ENCODE peak calls at places on chromosome 10, in ten cellular contexts. G is HuH-7.5; R is EL; U is caudate nucleus; C is amniotic epithelial cell; P is hepatic stellate cell; A is activated CD4-positive, alpha-beta T cell treated with anti-CD3 and anti-CD28 coated beads, Interleukin-2, amount 50 U/mL, for 48 hours; D is type B pancreatic cell; W is AML-193; M is NCI-H1417. L is an unnamed sample.

GRCh38 chr10:113665352-113665751 is 1.5 kb upstream of the NRAP start:
- DNase-seq in W (no peak), P (no peak), G (no peak), M (no peak), C (no peak), D (no peak), U (no peak), A (no peak), R (no peak), L (no peak)

GRCh38 chr10:57880441-57881301 is 387.0 kb downstream of the IPMK start:
- DNase-seq in D (no peak), C (peak; percentile 27), R (peak; percentile 6), U (no peak), M (no peak), W (no peak), A (no peak), P (no peak), G (no peak), L (no peak)

GRCh38 chr10:114384181-114384580 is 20.1 kb downstream of the AFAP1L2 start:
- DNase-seq in M (no peak), G (no peak), D (no peak), W (no peak), R (no peak), C (no peak), U (no peak), A (no peak), P (no peak), L (no peak)

GRCh38 chr10:30557884-30558283 is 71.7 kb downstream of the LYZL2 start:
- DNase-seq in R (peak; percentile 55), P (no peak), C (peak; percentile 94), D (no peak), G (peak; percentile 37), W (peak; percentile 10), M (no peak), A (no peak), U (no peak), L (peak; percentile 41)

GRCh38 chr10:45375716-45376231 is 1.8 kb downstream of the ALOX5 start:
- DNase-seq in P (no peak), R (no peak), D (no peak), W (peak; percentile 62), M (no peak), U (no peak), A (no peak), G (no peak), C (no peak), L (no peak)

GRCh38 chr10:61961278-61961677 is 59.8 kb downstream of the ARID5B start:
- DNase-seq in A (no peak), M (no peak), D (no peak), U (no peak), G (no peak), C (no peak), P (no peak), R (no peak), W (no peak), L (no peak)

GRCh38 chr10:110746254-110746826 is 102.2 kb downstream of the RBM20 start:
- DNase-seq in A (peak; percentile 56), R (peak; percentile 63), W (peak; percentile 77), U (no peak), G (peak; percentile 40), C (peak; percentile 91), D (no peak), M (peak; percentile 25), P (peak; percentile 58), L (no peak)

GRCh38 chr10:88919041-88919440 is 33.5 kb downstream of the ACTA2 start:
- DNase-seq in D (no peak), A (no peak), C (no peak), W (no peak), M (no peak), U (no peak), P (no peak), G (no peak), R (peak; percentile 11), L (no peak)

GRCh38 chr10:60430017-60430416 is 40.3 kb upstream of the ANK3 start:
- DNase-seq in M (no peak), A (no peak), W (no peak), D (no peak), U (no peak), R (peak; percentile 85), P (peak; percentile 39), G (no peak), C (peak; percentile 49), L (peak; percentile 40)

GRCh38 chr10:18523025-18523424 is 128.4 kb downstream of the NSUN6 start:
- DNase-seq in M (no peak), A (no peak), C (peak; percentile 7), P (no peak), U (no peak), D (no peak), G (no peak), W (no peak), R (no peak), L (no peak)

GRCh38 chr10:36840793-36841192 is 284.6 kb upstream of the ANKRD30A start:
- DNase-seq in R (no peak), M (no peak), P (no peak), D (no peak), A (no peak), U (no peak), W (no peak), G (no peak), C (no peak), L (no peak)

GRCh38 chr10:60040003-60040662 is 133.8 kb upstream of the CCDC6 start:
- DNase-seq in C (no peak), U (no peak), P (no peak), M (no peak), W (no peak), A (no peak), R (no peak), D (no peak), G (no peak), L (no peak)

GRCh38 chr10:124521429-124521871 is 59.8 kb downstream of the LHPP start:
- DNase-seq in D (no peak), M (no peak), G (no peak), U (peak; percentile 27), C (no peak), W (no peak), R (no peak), A (no peak), P (no peak), L (no peak)

GRCh38 chr10:67110286-67110685 is 184.4 kb downstream of the LRRTM3 start:
- DNase-seq in U (no peak), C (no peak), G (no peak), W (no peak), A (no peak), R (no peak), D (no peak), M (no peak), P (no peak), L (no peak)

GRCh38 chr10:51251110-51251509 is 176.8 kb downstream of the PRKG1 start:
- DNase-seq in W (no peak), P (no peak), D (no peak), G (no peak), M (no peak), A (no peak), R (no peak), U (no peak), C (no peak), L (no peak)

GRCh38 chr10:60952846-60953220 is 8.8 kb upstream of the RHOBTB1 start:
- DNase-seq in R (no peak), P (no peak), U (no peak), A (no peak), M (no peak), G (no peak), C (no peak), W (no peak), D (no peak), L (no peak)

GRCh38 chr10:66625709-66626590 is 299.9 kb upstream of the LRRTM3 start:
- DNase-seq in A (no peak), R (no peak), C (peak; percentile 38), D (no peak), P (no peak), G (no peak), M (peak; percentile 33), W (no peak), U (no peak), L (no peak)

GRCh38 chr10:97335995-97336394 is 1.5 kb upstream of the FRAT2 start:
- DNase-seq in W (no peak), D (no peak), C (no peak), M (no peak), U (no peak), R (no peak), G (no peak), A (no peak), P (no peak), L (no peak)

GRCh38 chr10:96746503-96746902 is 26.2 kb upstream of the PIK3AP1 start:
- DNase-seq in C (peak; percentile 57), D (no peak), A (no peak), R (no peak), G (no peak), U (no peak), M (no peak), P (no peak), W (no peak), L (no peak)

GRCh38 chr10:131013281-131013680 is 298.2 kb downstream of the TCERG1L start:
- DNase-seq in D (no peak), G (no peak), W (no peak), A (no peak), P (no peak), R (no peak), U (no peak), C (no peak), M (no peak), L (no peak)

GRCh38 chr10:72898616-72899015 is 5.1 kb downstream of the OIT3 start:
- DNase-seq in C (no peak), G (no peak), P (no peak), A (no peak), D (no peak), R (no peak), W (no peak), U (no peak), M (no peak), L (no peak)

GRCh38 chr10:87750817-87751216 is 67.2 kb downstream of the ATAD1 start:
- DNase-seq in G (no peak), A (no peak), P (no peak), W (no peak), C (no peak), D (no peak), R (no peak), M (no peak), U (no peak), L (no peak)

GRCh38 chr10:120979435-120980315 is 128.5 kb downstream of the WDR11 start:
- DNase-seq in R (no peak), U (no peak), G (peak; percentile 34), D (peak; percentile 82), P (no peak), C (peak; percentile 6), A (peak; percentile 14), W (no peak), M (peak; percentile 61), L (no peak)

GRCh38 chr10:130485241-130485957 is 349.2 kb downstream of the GLRX3 start:
- DNase-seq in R (no peak), M (no peak), D (no peak), G (no peak), U (no peak), P (no peak), W (no peak), C (no peak), A (no peak), L (no peak)